ENCODE peak calls at places on chromosome 2, in five cellular contexts. M is fibroblast of lung, L is HCT116, F is DND-41, U is SK-N-MC. G is an unnamed sample.

GRCh38 chr2:158346041-158346440 is 110.5 kb downstream of the CCDC148 start:
- DNase-seq in M (no peak), L (no peak), F (no peak), U (no peak), G (no peak)

GRCh38 chr2:196441527-196441926 is 198.0 kb upstream of the CCDC150 start:
- DNase-seq in M (no peak), L (no peak), F (no peak), U (no peak), G (no peak)

GRCh38 chr2:190088917-190089316 is 26.4 kb upstream of the MSTN start:
- DNase-seq in M (peak), L (peak), F (peak), U (peak), G (peak)

GRCh38 chr2:134206573-134206972 is 47.3 kb upstream of the MGAT5 start:
- DNase-seq in M (peak), L (no peak), F (no peak), U (no peak), G (peak)

GRCh38 chr2:239374896-239375277 is 25.9 kb downstream of the HDAC4 start:
- DNase-seq in M (no peak), L (no peak), F (peak), U (no peak), G (no peak)

GRCh38 chr2:182816856-182817255 is 49.6 kb downstream of the FRZB start:
- DNase-seq in M (no peak), L (no peak), F (no peak), U (no peak), G (peak)

GRCh38 chr2:20091305-20091991 is 40.0 kb upstream of the LAPTM4A start:
- DNase-seq in M (peak), L (no peak), F (no peak), U (no peak), G (peak)

GRCh38 chr2:43788646-43789045 is 14.8 kb downstream of the DYNC2LI1 start:
- DNase-seq in M (no peak), L (no peak), F (no peak), U (no peak), G (no peak)

GRCh38 chr2:38301340-38301968 is 75.6 kb downstream of the ATL2 start:
- DNase-seq in M (no peak), L (no peak), F (no peak), U (no peak), G (no peak)

GRCh38 chr2:174781298-174781697 is 17.0 kb upstream of the CHRNA1 start:
- DNase-seq in M (no peak), L (no peak), F (no peak), U (no peak), G (no peak)

GRCh38 chr2:241947401-241947800 is 77.9 kb downstream of the RTP5 start:
- DNase-seq in M (no peak), L (no peak), F (no peak), U (no peak), G (no peak)

GRCh38 chr2:175688241-175688640 is 313.8 kb downstream of the LNPK start:
- DNase-seq in M (no peak), L (no peak), F (no peak), U (no peak), G (no peak)

GRCh38 chr2:202577250-202578183 is 57.3 kb upstream of the FAM117B start:
- DNase-seq in M (no peak), L (no peak), F (no peak), U (no peak), G (no peak)

GRCh38 chr2:128686881-128687550 is 368.3 kb upstream of the HS6ST1 start:
- DNase-seq in M (no peak), L (no peak), F (peak), U (no peak), G (no peak)

GRCh38 chr2:129922571-129923264 is 56.7 kb upstream of the RAB6C start:
- DNase-seq in M (no peak), L (no peak), F (no peak), U (no peak), G (no peak)

GRCh38 chr2:46488389-46488788 is 9.0 kb downstream of the TMEM247 start:
- DNase-seq in M (no peak), L (no peak), F (no peak), U (no peak), G (peak)

GRCh38 chr2:43526994-43527393 is 68.8 kb downstream of the THADA start:
- DNase-seq in M (no peak), L (no peak), F (no peak), U (no peak), G (no peak)

GRCh38 chr2:37770797-37771196 is 99.4 kb upstream of the CDC42EP3 start:
- DNase-seq in M (no peak), L (no peak), F (no peak), U (no peak), G (no peak)

GRCh38 chr2:175880-176800 is 87.7 kb downstream of the SH3YL1 start:
- DNase-seq in M (peak), L (no peak), F (peak), U (no peak), G (peak)

GRCh38 chr2:105782123-105782522 is 37.4 kb downstream of the NCK2 start:
- DNase-seq in M (peak), L (no peak), F (no peak), U (no peak), G (no peak)

GRCh38 chr2:161423351-161424178 is 7.5 kb downstream of the TBR1 start:
- DNase-seq in M (no peak), L (no peak), F (no peak), U (no peak), G (peak)

GRCh38 chr2:161424179-161424763 is 8.2 kb downstream of the TBR1 start:
- DNase-seq in M (no peak), L (no peak), F (no peak), U (no peak), G (no peak)

GRCh38 chr2:161426416-161426787 is 10.3 kb downstream of the TBR1 start:
- DNase-seq in M (no peak), L (no peak), F (no peak), U (no peak), G (no peak)

GRCh38 chr2:161425966-161426365 is 9.9 kb downstream of the TBR1 start:
- DNase-seq in M (no peak), L (no peak), F (no peak), U (no peak), G (no peak)

GRCh38 chr2:161424992-161425391 is 8.9 kb downstream of the TBR1 start:
- DNase-seq in M (no peak), L (no peak), F (no peak), U (no peak), G (no peak)
- TF ChIP-seq EZH2 in M (no peak), L (no peak), F (no peak), U (no peak), G (no peak)

GRCh38 chr2:64989126-64989981 is at the start of gene SLC1A4:
- DNase-seq in M (peak), L (peak), F (peak), U (no peak), G (peak)
- TF ChIP-seq EZH2 in M (no peak), L (no peak), F (no peak), U (no peak), G (no peak)

GRCh38 chr2:162369577-162369976 is 25.6 kb downstream of the GCA start:
- DNase-seq in M (no peak), L (no peak), F (no peak), U (no peak), G (no peak)
- TF ChIP-seq EZH2 in M (no peak), L (no peak), F (no peak), U (no peak), G (no peak)

GRCh38 chr2:219358170-219359075 is 25.9 kb upstream of the RESP18 start:
- DNase-seq in M (no peak), L (no peak), F (no peak), U (no peak), G (peak)
- TF ChIP-seq EZH2 in M (peak), L (no peak), F (no peak), U (no peak), G (peak)

DNA sequence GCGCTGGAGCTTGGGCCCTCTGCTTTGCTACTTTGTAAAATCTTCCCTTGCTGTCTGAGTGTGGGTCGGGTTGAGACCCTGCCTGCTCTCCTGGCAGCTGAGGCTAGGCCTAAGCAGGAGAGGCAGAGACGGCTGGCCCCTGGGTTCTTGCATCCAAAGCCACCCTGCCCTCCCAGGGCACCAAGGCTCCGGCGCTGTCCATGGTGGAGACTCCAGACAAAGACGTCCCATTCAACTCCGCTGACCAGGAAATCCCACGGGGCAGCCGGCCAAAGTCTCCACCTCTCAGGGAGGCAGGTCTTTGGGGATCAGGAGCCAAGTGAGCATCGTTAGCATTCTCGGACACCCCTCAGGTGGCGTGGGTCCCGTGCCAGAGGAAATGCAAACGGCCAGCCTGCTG is 2.6 kb upstream of the PRLH start:
- DNase-seq in M (peak), L (no peak), F (no peak), U (no peak), G (peak)
- TF ChIP-seq EZH2 in M (no peak), L (no peak), F (no peak), U (no peak), G (no peak)

DNA sequence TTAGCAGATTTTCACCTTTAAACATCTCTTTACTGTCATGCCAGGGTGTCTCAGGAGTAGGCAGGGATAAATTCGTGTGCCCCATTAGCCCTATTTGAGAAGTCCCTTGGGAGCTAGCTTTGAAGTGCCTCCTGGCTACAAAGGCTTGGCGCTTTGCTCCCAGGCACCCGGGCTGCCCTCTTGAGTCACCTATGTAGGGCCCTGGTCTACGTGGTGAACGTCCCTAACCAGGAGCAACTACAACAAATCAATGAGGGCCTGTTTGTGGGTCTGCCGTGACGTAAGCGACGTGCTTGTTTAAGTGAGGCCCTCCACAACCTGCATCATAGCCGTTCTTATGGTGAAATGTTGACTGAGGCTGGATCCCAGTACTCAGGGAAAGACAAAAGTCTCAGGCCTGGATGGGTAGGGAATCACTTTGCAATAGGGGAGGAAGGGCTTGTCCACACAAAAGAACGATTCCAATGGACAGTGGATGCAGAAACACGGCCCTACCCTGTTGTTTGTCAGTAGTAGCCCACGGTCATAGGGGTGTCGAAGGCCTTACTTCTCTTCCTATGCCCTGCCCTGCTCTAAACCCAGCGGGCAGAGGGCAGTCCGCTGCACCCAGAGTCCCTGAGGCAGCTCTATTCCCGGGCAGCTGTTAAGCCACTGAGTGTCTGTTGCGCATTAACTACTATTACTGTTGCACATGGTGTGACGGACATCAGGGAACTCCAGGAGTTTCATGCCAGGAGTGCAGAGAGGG is 93.9 kb downstream of the INHBB start:
- DNase-seq in M (no peak), L (no peak), F (no peak), U (no peak), G (no peak)
- TF ChIP-seq EZH2 in M (no peak), L (no peak), F (no peak), U (no peak), G (no peak)

DNA sequence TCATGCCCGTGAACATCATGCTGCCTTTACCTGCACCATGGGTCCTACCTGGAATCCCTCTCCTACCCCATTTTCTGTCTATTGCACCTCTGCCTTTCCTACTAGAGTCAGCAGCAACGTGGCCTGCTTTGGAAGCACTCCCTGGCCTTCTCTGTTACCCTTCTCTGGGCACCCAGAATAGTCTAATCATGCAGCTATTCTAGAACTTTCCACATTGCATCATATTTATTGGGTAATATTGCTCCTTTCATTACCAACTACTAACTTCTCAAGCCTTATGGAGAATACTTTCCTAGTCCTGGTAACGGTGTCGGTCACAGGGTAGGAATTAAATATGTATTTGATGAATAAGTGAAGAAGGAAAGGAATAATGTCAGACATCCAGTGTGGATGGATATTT is 33.3 kb upstream of the CREG2 start:
- DNase-seq in M (peak), L (no peak), F (no peak), U (no peak), G (peak)
- TF ChIP-seq EZH2 in M (no peak), L (no peak), F (no peak), U (no peak), G (no peak)

GRCh38 chr2:23096905-23097602 is 287.9 kb upstream of the KLHL29 start:
- DNase-seq in M (no peak), L (no peak), F (no peak), U (no peak), G (no peak)
- TF ChIP-seq EZH2 in M (no peak), L (no peak), F (no peak), U (no peak), G (no peak)

GRCh38 chr2:240569523-240569997 is 1.3 kb downstream of the RNPEPL1 start:
- DNase-seq in M (no peak), L (no peak), F (peak), U (no peak), G (no peak)
- TF ChIP-seq EZH2 in M (no peak), L (no peak), F (no peak), U (no peak), G (no peak)

GRCh38 chr2:27118525-27119329 is at the start of gene CGREF1:
- DNase-seq in M (no peak), L (no peak), F (no peak), U (no peak), G (peak)
- TF ChIP-seq EZH2 in M (peak), L (no peak), F (no peak), U (no peak), G (no peak)